ENCODE peak calls at places on chromosomes 11 and 22, in six cellular contexts. J, K, Z, P, X and Y are unnamed samples.
A peak's percentile ranks its signal among the peaks of the same experiment; 100 is the strongest.

GRCh38 chr22:30386960-30387848 is at the start of gene RNF215:
- DNase-seq in X (peak; percentile 83), Z (peak; percentile 77), P (peak; percentile 81), J (peak; percentile 87), K (peak; percentile 87), Y (peak; percentile 94)

GRCh38 chr11:7257744-7258143 is 6.0 kb downstream of the SYT9 start:
- DNase-seq in Z (no peak), J (no peak), X (no peak), K (no peak), P (no peak), Y (no peak)

GRCh38 chr11:68958211-68958610 is 22.6 kb downstream of the MRGPRD start:
- DNase-seq in K (no peak), Z (no peak), P (no peak), J (no peak), X (no peak), Y (no peak)

GRCh38 chr11:124152770-124153407 is 30.3 kb upstream of the OR10D3 start:
- DNase-seq in X (no peak), Z (no peak), K (no peak), J (no peak), P (no peak), Y (no peak)

GRCh38 chr11:114162719-114163123 is 103.2 kb downstream of the ZBTB16 start:
- DNase-seq in K (no peak), X (peak; percentile 83), P (peak; percentile 100), J (no peak), Z (no peak), Y (no peak)

GRCh38 chr11:115423728-115424459 is 80.3 kb downstream of the CADM1 start:
- DNase-seq in J (no peak), Z (no peak), K (no peak), P (no peak), X (no peak), Y (no peak)

GRCh38 chr11:130908770-130909625 is 7.3 kb downstream of the SNX19 start:
- DNase-seq in J (no peak), K (no peak), Z (no peak), P (peak; percentile 94), X (no peak), Y (no peak)

GRCh38 chr11:45879803-45880685 is 5.4 kb upstream of the MAPK8IP1 start:
- DNase-seq in K (no peak), J (no peak), P (no peak), Z (no peak), X (no peak), Y (no peak)

GRCh38 chr11:107457205-107457557 is 444 bp downstream of the CWF19L2 start:
- DNase-seq in Z (no peak), X (no peak), K (no peak), P (peak; percentile 15), J (no peak), Y (no peak)

GRCh38 chr11:47946682-47947575 is 33.4 kb upstream of the PTPRJ start:
- DNase-seq in P (peak; percentile 91), Z (no peak), J (no peak), X (peak; percentile 87), K (no peak), Y (no peak)

GRCh38 chr22:49923445-49923844 is 5.0 kb downstream of the CRELD2 start:
- DNase-seq in K (no peak), Z (no peak), J (no peak), X (no peak), P (no peak), Y (peak; percentile 54)

GRCh38 chr22:41523464-41524221 is 20.6 kb downstream of the POLR3H start:
- DNase-seq in J (no peak), P (peak; percentile 87), K (no peak), X (no peak), Z (no peak), Y (no peak)

GRCh38 chr11:118438314-118438931 is 2.1 kb downstream of the KMT2A start:
- DNase-seq in P (peak; percentile 97), K (peak; percentile 49), X (peak; percentile 50), J (peak; percentile 33), Z (no peak), Y (peak; percentile 27)

GRCh38 chr11:100980156-100980555 is 149.5 kb downstream of the PGR start:
- DNase-seq in P (peak; percentile 67), X (no peak), Z (no peak), K (no peak), J (no peak), Y (no peak)

GRCh38 chr11:93577291-93577690 is 34.1 kb upstream of the SMCO4 start:
- DNase-seq in K (no peak), X (no peak), J (no peak), P (peak; percentile 72), Z (no peak), Y (no peak)

GRCh38 chr11:100459791-100460190 is 227.3 kb upstream of the ARHGAP42 start:
- DNase-seq in K (no peak), P (no peak), X (no peak), J (no peak), Z (no peak), Y (no peak)

GRCh38 chr11:92865352-92865751 is 104.1 kb upstream of the MTNR1B start:
- DNase-seq in J (no peak), X (no peak), K (no peak), Z (no peak), P (no peak), Y (no peak)

GRCh38 chr11:106959386-106959785 is 58.9 kb downstream of the GUCY1A2 start:
- DNase-seq in X (no peak), K (no peak), Z (no peak), P (no peak), J (no peak), Y (no peak)

GRCh38 chr11:112928136-112928535 is 33.1 kb upstream of the NCAM1 start:
- DNase-seq in K (no peak), X (no peak), P (peak; percentile 1), J (no peak), Z (no peak), Y (no peak)

GRCh38 chr11:18791175-18792065 is at the start of gene PTPN5:
- DNase-seq in K (no peak), J (peak; percentile 19), P (peak; percentile 13), Z (no peak), X (no peak), Y (no peak)

GRCh38 chr22:31646186-31647019 is 15.6 kb downstream of the PISD start:
- DNase-seq in J (no peak), X (no peak), P (peak; percentile 100), Z (no peak), K (no peak), Y (no peak)

GRCh38 chr11:66221726-66222236 is 46.7 kb upstream of the RAB1B start:
- DNase-seq in P (no peak), Z (no peak), K (no peak), X (peak; percentile 22), J (no peak), Y (no peak)

GRCh38 chr11:3609416-3610265 is 32.2 kb downstream of the ART5 start:
- DNase-seq in P (peak; percentile 65), Z (no peak), K (no peak), J (peak; percentile 59), X (no peak), Y (no peak)

GRCh38 chr22:46501701-46502100 is 35.7 kb downstream of the CELSR1 start:
- DNase-seq in Z (no peak), X (no peak), J (no peak), P (peak; percentile 81), K (no peak), Y (no peak)

GRCh38 chr11:94017446-94017845 is 3.7 kb upstream of the HEPHL1 start:
- DNase-seq in J (no peak), K (no peak), P (no peak), X (no peak), Z (no peak), Y (no peak)

GRCh38 chr11:72821920-72822799 is 7.9 kb downstream of the ATG16L2 start:
- DNase-seq in J (peak; percentile 94), K (peak; percentile 65), X (peak; percentile 87), P (peak; percentile 90), Z (peak; percentile 84), Y (peak; percentile 90)
- TF ChIP-seq CTCF in J (peak; percentile 27), K (no peak), X (peak; percentile 26), P (no peak), Z (peak; percentile 1), Y (no peak)

DNA sequence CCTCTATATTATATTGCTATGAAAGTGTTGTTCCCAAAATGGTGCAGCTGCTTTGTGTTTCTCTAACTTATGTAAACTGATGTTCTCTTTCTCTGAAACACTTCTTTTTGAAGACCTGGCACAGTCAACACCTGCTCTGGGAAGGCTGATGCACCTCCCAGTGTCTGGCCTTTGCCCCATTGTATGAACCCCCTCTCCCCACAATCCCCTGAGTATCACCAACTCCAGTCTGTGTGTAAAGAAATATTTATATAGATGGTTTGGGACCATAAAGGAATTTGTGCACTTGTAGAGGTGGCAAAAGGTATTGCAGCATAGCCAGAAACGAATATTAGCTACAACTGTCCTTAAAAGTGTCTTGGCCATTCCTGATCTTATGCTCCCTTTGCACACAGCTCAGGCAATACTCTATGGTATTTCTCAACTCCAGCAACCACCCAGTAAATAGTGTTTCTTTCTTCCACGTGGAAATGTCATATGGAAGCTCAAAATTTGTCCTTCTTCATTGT is 365.2 kb upstream of the DDI1 start:
- DNase-seq in Z (no peak), J (no peak), K (no peak), X (no peak), P (no peak), Y (no peak)
- TF ChIP-seq CTCF in Z (no peak), J (peak; percentile 38), K (no peak), X (no peak), P (no peak), Y (no peak)

DNA sequence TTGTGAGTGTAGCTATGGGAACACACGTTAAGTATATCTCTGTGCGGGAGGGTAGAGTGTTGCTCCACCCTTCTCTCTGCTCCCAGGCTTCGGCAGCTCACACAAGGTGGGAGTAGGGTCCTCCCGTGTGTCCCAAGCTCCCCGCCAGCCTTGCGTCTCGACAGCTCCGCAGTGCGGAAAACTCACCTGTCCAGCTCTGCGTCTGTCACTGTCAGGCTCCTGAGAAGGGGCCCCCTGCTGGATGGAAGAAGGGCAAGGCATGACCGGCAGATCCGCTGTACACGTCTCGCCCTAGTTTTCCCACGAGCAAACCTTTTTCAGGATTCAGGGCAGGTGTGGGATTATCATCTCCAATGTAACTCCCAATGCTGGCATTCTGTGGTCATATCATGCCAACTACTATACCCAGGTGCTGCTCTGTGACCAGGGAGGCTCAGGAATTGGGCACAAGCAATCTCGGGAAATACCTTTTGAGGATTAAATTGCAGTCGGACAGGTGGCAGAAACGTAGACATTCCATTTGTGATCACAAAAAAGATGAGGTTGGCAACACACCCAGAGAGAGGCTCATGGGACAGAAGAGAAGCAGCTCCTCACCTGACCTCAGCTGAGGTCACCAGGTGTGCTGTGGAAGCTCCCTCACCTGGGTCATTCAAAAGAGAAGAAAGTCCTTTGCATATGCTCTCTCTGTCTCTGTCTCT is 314.0 kb upstream of the B3GAT1 start:
- DNase-seq in P (no peak), Z (no peak), J (no peak), X (no peak), K (no peak), Y (no peak)
- TF ChIP-seq CTCF in P (no peak), Z (peak; percentile 50), J (peak; percentile 65), X (peak; percentile 22), K (no peak), Y (no peak)

GRCh38 chr11:76380161-76380976 is 563 bp downstream of the THAP12 start:
- DNase-seq in X (peak; percentile 46), P (peak; percentile 18), Z (no peak), J (peak; percentile 14), K (peak; percentile 61), Y (no peak)

GRCh38 chr11:76382209-76382608 is 1.1 kb downstream of the GVQW3 start:
- DNase-seq in Z (no peak), P (no peak), J (no peak), X (no peak), K (no peak), Y (no peak)

GRCh38 chr11:76376746-76377558 is 4.0 kb downstream of the THAP12 start:
- DNase-seq in P (no peak), X (no peak), Z (no peak), K (no peak), J (no peak), Y (no peak)

GRCh38 chr11:76379811-76380160 is 1.1 kb downstream of the THAP12 start:
- DNase-seq in X (no peak), Z (no peak), P (no peak), J (no peak), K (no peak), Y (no peak)

GRCh38 chr11:76380977-76381719 is at the start of the genes GVQW3 and THAP12:
- DNase-seq in X (peak; percentile 97), K (peak; percentile 97), Z (peak; percentile 93), P (peak; percentile 99), J (peak; percentile 96), Y (peak; percentile 97)
- TF ChIP-seq CTCF in X (no peak), K (no peak), Z (peak; percentile 18), P (no peak), J (no peak), Y (no peak)